ENCODE peak calls at places on chromosomes 12 and 14, in seven cellular contexts. One of them, this sample, is unnamed.

GRCh38 chr12:70190252-70191010 is 52.8 kb upstream of the CNOT2 start:
- DNase-seq in lung: no peak
- DNase-seq in CD8-positive, alpha-beta memory T cell: no peak
- DNase-seq in left ventricle myocardium inferior: no peak
- DNase-seq in neuronal stem cell: no peak
- DNase-seq in fibroblast of lung: peak; percentile 41
- DNase-seq in PC-3: peak; percentile 59
- DNase-seq in this sample: no peak

GRCh38 chr12:1559729-1560128 is 34.7 kb downstream of the FBXL14 start:
- DNase-seq in lung: no peak
- DNase-seq in CD8-positive, alpha-beta memory T cell: no peak
- DNase-seq in left ventricle myocardium inferior: no peak
- DNase-seq in neuronal stem cell: no peak
- DNase-seq in fibroblast of lung: no peak
- DNase-seq in PC-3: no peak
- DNase-seq in this sample: no peak

GRCh38 chr14:48536318-48536717 is 860.9 kb upstream of the MDGA2 start:
- DNase-seq in lung: no peak
- DNase-seq in CD8-positive, alpha-beta memory T cell: no peak
- DNase-seq in left ventricle myocardium inferior: no peak
- DNase-seq in neuronal stem cell: peak; percentile 3
- DNase-seq in fibroblast of lung: no peak
- DNase-seq in PC-3: peak; percentile 43
- DNase-seq in this sample: no peak

GRCh38 chr12:58349161-58349560 is 407.8 kb downstream of the ATP23 start:
- DNase-seq in lung: no peak
- DNase-seq in CD8-positive, alpha-beta memory T cell: no peak
- DNase-seq in left ventricle myocardium inferior: no peak
- DNase-seq in neuronal stem cell: no peak
- DNase-seq in fibroblast of lung: peak; percentile 38
- DNase-seq in PC-3: no peak
- DNase-seq in this sample: no peak

GRCh38 chr12:51788876-51789275 is 59.6 kb downstream of the FIGNL2 start:
- DNase-seq in lung: no peak
- DNase-seq in CD8-positive, alpha-beta memory T cell: no peak
- DNase-seq in left ventricle myocardium inferior: no peak
- DNase-seq in neuronal stem cell: no peak
- DNase-seq in fibroblast of lung: peak; percentile 87
- DNase-seq in PC-3: peak; percentile 23
- DNase-seq in this sample: no peak

GRCh38 chr14:104824353-104824997 is 23.6 kb downstream of the ZBTB42 start:
- DNase-seq in lung: no peak
- DNase-seq in CD8-positive, alpha-beta memory T cell: no peak
- DNase-seq in left ventricle myocardium inferior: no peak
- DNase-seq in neuronal stem cell: no peak
- DNase-seq in fibroblast of lung: no peak
- DNase-seq in PC-3: no peak
- DNase-seq in this sample: no peak

GRCh38 chr12:4012977-4013968 is 140.1 kb upstream of the PARP11 start:
- DNase-seq in lung: no peak
- DNase-seq in CD8-positive, alpha-beta memory T cell: no peak
- DNase-seq in left ventricle myocardium inferior: no peak
- DNase-seq in neuronal stem cell: no peak
- DNase-seq in fibroblast of lung: no peak
- DNase-seq in PC-3: no peak
- DNase-seq in this sample: no peak

GRCh38 chr14:80426686-80427085 is 215.4 kb upstream of the DIO2 start:
- DNase-seq in lung: no peak
- DNase-seq in CD8-positive, alpha-beta memory T cell: no peak
- DNase-seq in left ventricle myocardium inferior: no peak
- DNase-seq in neuronal stem cell: no peak
- DNase-seq in fibroblast of lung: peak; percentile 58
- DNase-seq in PC-3: peak; percentile 18
- DNase-seq in this sample: no peak

GRCh38 chr12:71060426-71060825 is 97.4 kb downstream of the TSPAN8 start:
- DNase-seq in lung: no peak
- DNase-seq in CD8-positive, alpha-beta memory T cell: no peak
- DNase-seq in left ventricle myocardium inferior: no peak
- DNase-seq in neuronal stem cell: no peak
- DNase-seq in fibroblast of lung: no peak
- DNase-seq in PC-3: no peak
- DNase-seq in this sample: no peak

GRCh38 chr12:104091136-104091535 is 26.8 kb downstream of the HCFC2 start:
- DNase-seq in lung: no peak
- DNase-seq in CD8-positive, alpha-beta memory T cell: no peak
- DNase-seq in left ventricle myocardium inferior: no peak
- DNase-seq in neuronal stem cell: no peak
- DNase-seq in fibroblast of lung: no peak
- DNase-seq in PC-3: no peak
- DNase-seq in this sample: no peak

GRCh38 chr12:64780220-64780530 is 21.0 kb upstream of the GNS start:
- DNase-seq in lung: no peak
- DNase-seq in CD8-positive, alpha-beta memory T cell: no peak
- DNase-seq in left ventricle myocardium inferior: no peak
- DNase-seq in neuronal stem cell: no peak
- DNase-seq in fibroblast of lung: no peak
- DNase-seq in PC-3: no peak
- DNase-seq in this sample: no peak

GRCh38 chr12:102690267-102690666 is 209.9 kb upstream of the IGF1 start:
- DNase-seq in lung: no peak
- DNase-seq in CD8-positive, alpha-beta memory T cell: no peak
- DNase-seq in left ventricle myocardium inferior: no peak
- DNase-seq in neuronal stem cell: peak; percentile 9
- DNase-seq in fibroblast of lung: no peak
- DNase-seq in PC-3: no peak
- DNase-seq in this sample: no peak

GRCh38 chr12:27221625-27222387 is 22.3 kb upstream of the STK38L start:
- DNase-seq in lung: no peak
- DNase-seq in CD8-positive, alpha-beta memory T cell: no peak
- DNase-seq in left ventricle myocardium inferior: no peak
- DNase-seq in neuronal stem cell: no peak
- DNase-seq in fibroblast of lung: no peak
- DNase-seq in PC-3: no peak
- DNase-seq in this sample: no peak

GRCh38 chr14:72315720-72316119 is 383.5 kb downstream of the RGS6 start:
- DNase-seq in lung: no peak
- DNase-seq in CD8-positive, alpha-beta memory T cell: no peak
- DNase-seq in left ventricle myocardium inferior: no peak
- DNase-seq in neuronal stem cell: no peak
- DNase-seq in fibroblast of lung: no peak
- DNase-seq in PC-3: no peak
- DNase-seq in this sample: no peak

GRCh38 chr12:1612196-1612595 is 16.8 kb upstream of the WNT5B start:
- DNase-seq in lung: no peak
- DNase-seq in CD8-positive, alpha-beta memory T cell: no peak
- DNase-seq in left ventricle myocardium inferior: no peak
- DNase-seq in neuronal stem cell: no peak
- DNase-seq in fibroblast of lung: peak; percentile 38
- DNase-seq in PC-3: no peak
- DNase-seq in this sample: no peak

GRCh38 chr14:37585101-37585479 is 10.0 kb downstream of the FOXA1 start:
- DNase-seq in lung: no peak
- DNase-seq in CD8-positive, alpha-beta memory T cell: no peak
- DNase-seq in left ventricle myocardium inferior: no peak
- DNase-seq in neuronal stem cell: no peak
- DNase-seq in fibroblast of lung: no peak
- DNase-seq in PC-3: peak; percentile 95
- DNase-seq in this sample: no peak

GRCh38 chr12:98997-99396 is 32.4 kb downstream of the IQSEC3 start:
- DNase-seq in lung: no peak
- DNase-seq in CD8-positive, alpha-beta memory T cell: no peak
- DNase-seq in left ventricle myocardium inferior: no peak
- DNase-seq in neuronal stem cell: peak; percentile 26
- DNase-seq in fibroblast of lung: no peak
- DNase-seq in PC-3: no peak
- DNase-seq in this sample: no peak

GRCh38 chr14:104425171-104425681 is 154.3 kb upstream of the C14orf180 start:
- DNase-seq in lung: no peak
- DNase-seq in CD8-positive, alpha-beta memory T cell: no peak
- DNase-seq in left ventricle myocardium inferior: no peak
- DNase-seq in neuronal stem cell: no peak
- DNase-seq in fibroblast of lung: no peak
- DNase-seq in PC-3: no peak
- DNase-seq in this sample: no peak

GRCh38 chr12:110849748-110850403 is 3.1 kb downstream of the CCDC63 start:
- DNase-seq in lung: no peak
- DNase-seq in CD8-positive, alpha-beta memory T cell: no peak
- DNase-seq in left ventricle myocardium inferior: no peak
- DNase-seq in neuronal stem cell: no peak
- DNase-seq in fibroblast of lung: no peak
- DNase-seq in PC-3: no peak
- DNase-seq in this sample: no peak

GRCh38 chr12:106247731-106248176 is at the start of gene CKAP4:
- DNase-seq in lung: peak; percentile 73
- DNase-seq in CD8-positive, alpha-beta memory T cell: peak; percentile 74
- DNase-seq in left ventricle myocardium inferior: peak; percentile 86
- DNase-seq in neuronal stem cell: peak; percentile 73
- DNase-seq in fibroblast of lung: peak; percentile 85
- DNase-seq in PC-3: peak; percentile 82
- DNase-seq in this sample: peak; percentile 53

GRCh38 chr14:49173765-49174373 is 412.3 kb downstream of the RPS29 start:
- DNase-seq in lung: peak; percentile 49
- DNase-seq in CD8-positive, alpha-beta memory T cell: no peak
- DNase-seq in left ventricle myocardium inferior: no peak
- DNase-seq in neuronal stem cell: peak; percentile 70
- DNase-seq in fibroblast of lung: peak; percentile 59
- DNase-seq in PC-3: peak; percentile 88
- DNase-seq in this sample: no peak

GRCh38 chr14:98189521-98189920 is 1082.5 kb downstream of the BCL11B start:
- DNase-seq in lung: no peak
- DNase-seq in CD8-positive, alpha-beta memory T cell: peak; percentile 56
- DNase-seq in left ventricle myocardium inferior: no peak
- DNase-seq in neuronal stem cell: no peak
- DNase-seq in fibroblast of lung: no peak
- DNase-seq in PC-3: no peak
- DNase-seq in this sample: no peak

GRCh38 chr14:105028251-105028927 is 7.5 kb upstream of the CDCA4 start:
- DNase-seq in lung: no peak
- DNase-seq in CD8-positive, alpha-beta memory T cell: no peak
- DNase-seq in left ventricle myocardium inferior: no peak
- DNase-seq in neuronal stem cell: no peak
- DNase-seq in fibroblast of lung: peak; percentile 60
- DNase-seq in PC-3: peak; percentile 94
- DNase-seq in this sample: no peak

GRCh38 chr12:29234552-29234951 is 85.5 kb downstream of the FAR2 start:
- DNase-seq in lung: no peak
- DNase-seq in CD8-positive, alpha-beta memory T cell: no peak
- DNase-seq in left ventricle myocardium inferior: no peak
- DNase-seq in neuronal stem cell: no peak
- DNase-seq in fibroblast of lung: no peak
- DNase-seq in PC-3: no peak
- DNase-seq in this sample: no peak

GRCh38 chr14:58270628-58271027 is 26.0 kb downstream of the PSMA3 start:
- DNase-seq in lung: no peak
- DNase-seq in CD8-positive, alpha-beta memory T cell: no peak
- DNase-seq in left ventricle myocardium inferior: no peak
- DNase-seq in neuronal stem cell: no peak
- DNase-seq in fibroblast of lung: peak; percentile 18
- DNase-seq in PC-3: peak; percentile 56
- DNase-seq in this sample: no peak

GRCh38 chr14:90536092-90536491 is 139.3 kb downstream of the CALM1 start:
- DNase-seq in lung: no peak
- DNase-seq in CD8-positive, alpha-beta memory T cell: no peak
- DNase-seq in left ventricle myocardium inferior: peak; percentile 57
- DNase-seq in neuronal stem cell: no peak
- DNase-seq in fibroblast of lung: peak; percentile 40
- DNase-seq in PC-3: no peak
- DNase-seq in this sample: no peak
- H3K4me1 ChIP-seq in lung: peaks cover 18% of the 10 kb centered on the region
- H3K4me1 ChIP-seq in CD8-positive, alpha-beta memory T cell: no peaks in the 10 kb centered on the region
- H3K4me1 ChIP-seq in left ventricle myocardium inferior: peaks cover 44% of the 10 kb centered on the region
- H3K4me1 ChIP-seq in neuronal stem cell: peaks cover 6% of the 10 kb centered on the region
- H3K4me1 ChIP-seq in fibroblast of lung: no peaks in the 10 kb centered on the region
- H3K4me1 ChIP-seq in PC-3: peaks cover 9% of the 10 kb centered on the region
- H3K4me1 ChIP-seq in this sample: no peaks in the 10 kb centered on the region

GRCh38 chr12:108833355-108833733 is 24.0 kb downstream of the SSH1 start:
- DNase-seq in lung: no peak
- DNase-seq in CD8-positive, alpha-beta memory T cell: no peak
- DNase-seq in left ventricle myocardium inferior: peak; percentile 44
- DNase-seq in neuronal stem cell: no peak
- DNase-seq in fibroblast of lung: peak; percentile 96
- DNase-seq in PC-3: peak; percentile 78
- DNase-seq in this sample: peak; percentile 54

GRCh38 chr12:108833757-108834472 is 23.5 kb downstream of the SSH1 start:
- DNase-seq in lung: no peak
- DNase-seq in CD8-positive, alpha-beta memory T cell: no peak
- DNase-seq in left ventricle myocardium inferior: peak; percentile 86
- DNase-seq in neuronal stem cell: no peak
- DNase-seq in fibroblast of lung: peak; percentile 89
- DNase-seq in PC-3: no peak
- DNase-seq in this sample: no peak

GRCh38 chr12:108831309-108831991 is 25.9 kb downstream of the SSH1 start:
- DNase-seq in lung: no peak
- DNase-seq in CD8-positive, alpha-beta memory T cell: no peak
- DNase-seq in left ventricle myocardium inferior: no peak
- DNase-seq in neuronal stem cell: no peak
- DNase-seq in fibroblast of lung: no peak
- DNase-seq in PC-3: no peak
- DNase-seq in this sample: no peak

GRCh38 chr12:108832730-108833354 is 24.5 kb downstream of the SSH1 start:
- DNase-seq in lung: no peak
- DNase-seq in CD8-positive, alpha-beta memory T cell: no peak
- DNase-seq in left ventricle myocardium inferior: peak; percentile 20
- DNase-seq in neuronal stem cell: no peak
- DNase-seq in fibroblast of lung: peak; percentile 98
- DNase-seq in PC-3: peak; percentile 53
- DNase-seq in this sample: no peak

GRCh38 chr12:108832208-108832607 is 25.2 kb downstream of the SSH1 start:
- DNase-seq in lung: no peak
- DNase-seq in CD8-positive, alpha-beta memory T cell: no peak
- DNase-seq in left ventricle myocardium inferior: no peak
- DNase-seq in neuronal stem cell: no peak
- DNase-seq in fibroblast of lung: peak; percentile 70
- DNase-seq in PC-3: no peak
- DNase-seq in this sample: no peak
- H3K4me1 ChIP-seq in lung: peaks cover 51% of the 10 kb centered on the region
- H3K4me1 ChIP-seq in CD8-positive, alpha-beta memory T cell: no peaks in the 10 kb centered on the region
- H3K4me1 ChIP-seq in left ventricle myocardium inferior: peaks cover 96% of the 10 kb centered on the region
- H3K4me1 ChIP-seq in neuronal stem cell: peaks cover 11% of the 10 kb centered on the region
- H3K4me1 ChIP-seq in fibroblast of lung: peaks cover 46% of the 10 kb centered on the region
- H3K4me1 ChIP-seq in PC-3: peaks cover 19% of the 10 kb centered on the region
- H3K4me1 ChIP-seq in this sample: peaks cover 70% of the 10 kb centered on the region

DNA sequence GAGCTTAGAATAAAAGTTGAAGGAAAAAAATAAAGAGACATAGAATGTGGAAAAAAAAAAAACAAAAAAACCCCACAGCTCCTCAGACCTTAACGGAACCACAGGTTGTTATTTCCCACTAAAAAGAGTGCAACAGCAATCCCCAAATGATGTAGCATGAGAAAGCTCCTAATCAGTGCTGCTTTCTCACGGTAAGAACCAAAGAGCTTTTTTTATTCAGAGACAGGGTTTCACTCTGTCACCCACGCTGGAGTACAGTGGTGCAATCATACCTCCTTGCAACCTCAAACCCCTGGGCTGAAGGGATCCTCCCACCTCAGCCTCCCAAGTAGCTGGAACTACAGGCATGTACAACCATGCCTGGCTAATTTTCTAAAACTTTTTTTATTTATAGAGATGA is 13.3 kb downstream of the NDUFA12 start:
- DNase-seq in lung: no peak
- DNase-seq in CD8-positive, alpha-beta memory T cell: no peak
- DNase-seq in left ventricle myocardium inferior: no peak
- DNase-seq in neuronal stem cell: no peak
- DNase-seq in fibroblast of lung: no peak
- DNase-seq in PC-3: no peak
- DNase-seq in this sample: no peak
- H3K4me1 ChIP-seq in lung: peaks cover 2% of the 10 kb centered on the region
- H3K4me1 ChIP-seq in CD8-positive, alpha-beta memory T cell: peaks cover 49% of the 10 kb centered on the region
- H3K4me1 ChIP-seq in left ventricle myocardium inferior: peaks cover 12% of the 10 kb centered on the region
- H3K4me1 ChIP-seq in neuronal stem cell: no peaks in the 10 kb centered on the region
- H3K4me1 ChIP-seq in fibroblast of lung: peaks cover 2% of the 10 kb centered on the region
- H3K4me1 ChIP-seq in PC-3: peaks cover 13% of the 10 kb centered on the region
- H3K4me1 ChIP-seq in this sample: no peaks in the 10 kb centered on the region

GRCh38 chr14:87052646-87053225 is 940.2 kb downstream of the GALC start:
- DNase-seq in lung: no peak
- DNase-seq in CD8-positive, alpha-beta memory T cell: no peak
- DNase-seq in left ventricle myocardium inferior: no peak
- DNase-seq in neuronal stem cell: no peak
- DNase-seq in fibroblast of lung: no peak
- DNase-seq in PC-3: no peak
- DNase-seq in this sample: no peak
- H3K4me1 ChIP-seq in lung: no peaks in the 10 kb centered on the region
- H3K4me1 ChIP-seq in CD8-positive, alpha-beta memory T cell: no peaks in the 10 kb centered on the region
- H3K4me1 ChIP-seq in left ventricle myocardium inferior: no peaks in the 10 kb centered on the region
- H3K4me1 ChIP-seq in neuronal stem cell: no peaks in the 10 kb centered on the region
- H3K4me1 ChIP-seq in fibroblast of lung: no peaks in the 10 kb centered on the region
- H3K4me1 ChIP-seq in PC-3: no peaks in the 10 kb centered on the region
- H3K4me1 ChIP-seq in this sample: no peaks in the 10 kb centered on the region